ENCODE peak calls at places on chromosomes 1 and 21, in ten cellular contexts. One of them, this sample, is unnamed.

GRCh38 chr1:22412932-22413727 is 38.5 kb upstream of the ZBTB40 start:
- DNase-seq in colonic mucosa: no peak
- DNase-seq in A549: peak
- DNase-seq in right cardiac atrium: no peak
- DNase-seq in CD8-positive, alpha-beta T cell: no peak
- DNase-seq in heart right ventricle: no peak
- DNase-seq in HL-60: no peak
- DNase-seq in lower leg skin: no peak
- DNase-seq in fibroblast of pulmonary artery: no peak
- DNase-seq in neural progenitor cell: no peak
- DNase-seq in this sample: peak

GRCh38 chr1:62481681-62482080 is 44.8 kb downstream of the USP1 start:
- DNase-seq in right cardiac atrium: no peak
- DNase-seq in heart right ventricle: no peak
- DNase-seq in colonic mucosa: no peak
- DNase-seq in HL-60: no peak
- DNase-seq in A549: no peak
- DNase-seq in neural progenitor cell: no peak
- DNase-seq in CD8-positive, alpha-beta T cell: no peak
- DNase-seq in fibroblast of pulmonary artery: no peak
- DNase-seq in lower leg skin: no peak
- DNase-seq in this sample: no peak

GRCh38 chr1:26038477-26038876 is 7.4 kb downstream of the SLC30A2 start:
- DNase-seq in heart right ventricle: no peak
- DNase-seq in neural progenitor cell: no peak
- DNase-seq in CD8-positive, alpha-beta T cell: no peak
- DNase-seq in A549: no peak
- DNase-seq in lower leg skin: no peak
- DNase-seq in right cardiac atrium: no peak
- DNase-seq in colonic mucosa: no peak
- DNase-seq in fibroblast of pulmonary artery: no peak
- DNase-seq in HL-60: no peak
- DNase-seq in this sample: no peak

GRCh38 chr1:75423616-75424015 is 187.3 kb downstream of the SLC44A5 start:
- DNase-seq in lower leg skin: no peak
- DNase-seq in colonic mucosa: no peak
- DNase-seq in HL-60: no peak
- DNase-seq in CD8-positive, alpha-beta T cell: no peak
- DNase-seq in heart right ventricle: no peak
- DNase-seq in fibroblast of pulmonary artery: no peak
- DNase-seq in neural progenitor cell: peak
- DNase-seq in right cardiac atrium: no peak
- DNase-seq in A549: no peak
- DNase-seq in this sample: no peak

GRCh38 chr1:234433563-234434285 is 45.3 kb downstream of the TARBP1 start:
- DNase-seq in neural progenitor cell: no peak
- DNase-seq in fibroblast of pulmonary artery: peak
- DNase-seq in A549: no peak
- DNase-seq in HL-60: no peak
- DNase-seq in heart right ventricle: no peak
- DNase-seq in colonic mucosa: no peak
- DNase-seq in right cardiac atrium: no peak
- DNase-seq in lower leg skin: no peak
- DNase-seq in CD8-positive, alpha-beta T cell: no peak
- DNase-seq in this sample: no peak

GRCh38 chr1:114082047-114082630 is 71.5 kb downstream of the SYT6 start:
- DNase-seq in fibroblast of pulmonary artery: no peak
- DNase-seq in right cardiac atrium: no peak
- DNase-seq in HL-60: no peak
- DNase-seq in neural progenitor cell: no peak
- DNase-seq in CD8-positive, alpha-beta T cell: no peak
- DNase-seq in heart right ventricle: no peak
- DNase-seq in colonic mucosa: no peak
- DNase-seq in A549: no peak
- DNase-seq in lower leg skin: peak
- DNase-seq in this sample: no peak

GRCh38 chr1:94543893-94544635 is 2.5 kb upstream of the F3 start:
- DNase-seq in neural progenitor cell: no peak
- DNase-seq in CD8-positive, alpha-beta T cell: no peak
- DNase-seq in colonic mucosa: no peak
- DNase-seq in HL-60: no peak
- DNase-seq in lower leg skin: no peak
- DNase-seq in right cardiac atrium: no peak
- DNase-seq in fibroblast of pulmonary artery: peak
- DNase-seq in heart right ventricle: no peak
- DNase-seq in A549: no peak
- DNase-seq in this sample: no peak

GRCh38 chr21:40902299-40902698 is 55.3 kb upstream of the DSCAM start:
- DNase-seq in CD8-positive, alpha-beta T cell: no peak
- DNase-seq in neural progenitor cell: no peak
- DNase-seq in heart right ventricle: no peak
- DNase-seq in right cardiac atrium: no peak
- DNase-seq in HL-60: no peak
- DNase-seq in fibroblast of pulmonary artery: no peak
- DNase-seq in colonic mucosa: no peak
- DNase-seq in A549: no peak
- DNase-seq in lower leg skin: no peak
- DNase-seq in this sample: peak

GRCh38 chr1:116770625-116771024 is 16.4 kb downstream of the CD2 start:
- DNase-seq in A549: no peak
- DNase-seq in neural progenitor cell: no peak
- DNase-seq in heart right ventricle: no peak
- DNase-seq in fibroblast of pulmonary artery: no peak
- DNase-seq in right cardiac atrium: no peak
- DNase-seq in colonic mucosa: no peak
- DNase-seq in lower leg skin: no peak
- DNase-seq in HL-60: no peak
- DNase-seq in CD8-positive, alpha-beta T cell: no peak
- DNase-seq in this sample: no peak

GRCh38 chr1:20753589-20753988 is 21.1 kb upstream of the SH2D5 start:
- DNase-seq in lower leg skin: no peak
- DNase-seq in CD8-positive, alpha-beta T cell: no peak
- DNase-seq in right cardiac atrium: no peak
- DNase-seq in colonic mucosa: no peak
- DNase-seq in HL-60: no peak
- DNase-seq in heart right ventricle: no peak
- DNase-seq in fibroblast of pulmonary artery: no peak
- DNase-seq in A549: no peak
- DNase-seq in neural progenitor cell: no peak
- DNase-seq in this sample: no peak

GRCh38 chr1:6414443-6414844 is 5.3 kb downstream of the HES2 start:
- DNase-seq in HL-60: no peak
- DNase-seq in heart right ventricle: no peak
- DNase-seq in colonic mucosa: peak
- DNase-seq in lower leg skin: no peak
- DNase-seq in right cardiac atrium: no peak
- DNase-seq in fibroblast of pulmonary artery: peak
- DNase-seq in CD8-positive, alpha-beta T cell: no peak
- DNase-seq in A549: peak
- DNase-seq in neural progenitor cell: peak
- DNase-seq in this sample: no peak

GRCh38 chr1:228172591-228173527 is 7.3 kb downstream of the IBA57 start:
- DNase-seq in lower leg skin: no peak
- DNase-seq in neural progenitor cell: no peak
- DNase-seq in CD8-positive, alpha-beta T cell: no peak
- DNase-seq in heart right ventricle: no peak
- DNase-seq in colonic mucosa: no peak
- DNase-seq in right cardiac atrium: no peak
- DNase-seq in HL-60: no peak
- DNase-seq in A549: no peak
- DNase-seq in fibroblast of pulmonary artery: no peak
- DNase-seq in this sample: no peak

GRCh38 chr1:228176461-228177182 is 11.0 kb downstream of the IBA57 start:
- DNase-seq in right cardiac atrium: no peak
- DNase-seq in HL-60: no peak
- DNase-seq in lower leg skin: no peak
- DNase-seq in neural progenitor cell: no peak
- DNase-seq in heart right ventricle: peak
- DNase-seq in fibroblast of pulmonary artery: no peak
- DNase-seq in CD8-positive, alpha-beta T cell: no peak
- DNase-seq in colonic mucosa: no peak
- DNase-seq in A549: no peak
- DNase-seq in this sample: no peak

GRCh38 chr1:228176024-228176395 is 10.4 kb downstream of the IBA57 start:
- DNase-seq in colonic mucosa: no peak
- DNase-seq in CD8-positive, alpha-beta T cell: no peak
- DNase-seq in fibroblast of pulmonary artery: no peak
- DNase-seq in heart right ventricle: no peak
- DNase-seq in HL-60: no peak
- DNase-seq in lower leg skin: no peak
- DNase-seq in neural progenitor cell: no peak
- DNase-seq in right cardiac atrium: no peak
- DNase-seq in A549: no peak
- DNase-seq in this sample: no peak

GRCh38 chr1:228175316-228176023 is 9.9 kb downstream of the IBA57 start:
- DNase-seq in HL-60: no peak
- DNase-seq in A549: no peak
- DNase-seq in neural progenitor cell: no peak
- DNase-seq in colonic mucosa: no peak
- DNase-seq in CD8-positive, alpha-beta T cell: no peak
- DNase-seq in fibroblast of pulmonary artery: no peak
- DNase-seq in heart right ventricle: no peak
- DNase-seq in right cardiac atrium: no peak
- DNase-seq in lower leg skin: no peak
- DNase-seq in this sample: no peak

GRCh38 chr1:228174482-228175315 is 9.1 kb downstream of the IBA57 start:
- DNase-seq in CD8-positive, alpha-beta T cell: no peak
- DNase-seq in fibroblast of pulmonary artery: no peak
- DNase-seq in A549: peak
- DNase-seq in colonic mucosa: no peak
- DNase-seq in heart right ventricle: no peak
- DNase-seq in HL-60: no peak
- DNase-seq in neural progenitor cell: peak
- DNase-seq in right cardiac atrium: no peak
- DNase-seq in lower leg skin: peak
- DNase-seq in this sample: no peak
- H3K4me3 ChIP-seq in CD8-positive, alpha-beta T cell: no peak
- H3K4me3 ChIP-seq in fibroblast of pulmonary artery: no peak
- H3K4me3 ChIP-seq in A549: no peak
- H3K4me3 ChIP-seq in colonic mucosa: peak
- H3K4me3 ChIP-seq in heart right ventricle: no peak
- H3K4me3 ChIP-seq in HL-60: no peak
- H3K4me3 ChIP-seq in neural progenitor cell: no peak
- H3K4me3 ChIP-seq in right cardiac atrium: no peak
- H3K4me3 ChIP-seq in lower leg skin: no peak
- H3K4me3 ChIP-seq in this sample: no peak

DNA sequence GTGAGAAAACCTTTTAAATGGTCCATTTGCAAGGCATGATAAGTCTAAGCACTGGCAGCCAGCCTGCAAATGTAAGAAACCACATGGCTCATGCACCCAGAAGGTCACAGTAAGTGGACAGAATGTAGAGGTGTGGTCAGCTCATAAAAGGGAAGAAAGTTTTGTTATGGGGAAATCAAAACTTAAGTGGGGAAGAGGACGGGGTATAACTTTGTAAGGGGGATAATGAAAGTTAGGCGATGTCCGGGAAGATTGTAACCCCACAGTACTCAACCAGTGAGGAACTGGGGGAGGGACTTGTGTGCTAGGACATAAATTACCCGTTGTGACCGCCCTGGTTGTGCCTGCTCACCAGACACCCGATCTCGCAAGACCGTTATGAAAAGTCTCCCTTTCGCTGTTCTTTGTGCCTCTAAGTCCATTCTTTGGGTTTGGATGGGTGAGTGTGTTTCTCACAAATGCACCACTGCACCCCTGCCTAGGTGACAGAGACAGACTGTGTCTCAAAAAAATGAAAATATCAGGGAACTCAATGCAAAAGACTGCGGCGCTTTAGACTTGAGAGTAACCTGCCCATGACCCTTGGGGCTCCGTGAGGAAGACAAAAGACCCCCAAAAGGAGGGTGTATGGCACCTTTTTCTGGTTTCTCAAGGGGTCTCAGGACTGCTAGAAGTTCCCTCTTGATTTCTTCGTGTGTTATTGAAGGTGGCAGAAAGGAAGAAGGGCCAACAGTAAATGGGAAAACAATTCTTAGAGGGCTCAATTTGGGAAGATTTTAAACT is 28.6 kb upstream of the ZNF496 start:
- DNase-seq in A549: no peak
- DNase-seq in right cardiac atrium: peak
- DNase-seq in neural progenitor cell: no peak
- DNase-seq in colonic mucosa: peak
- DNase-seq in CD8-positive, alpha-beta T cell: no peak
- DNase-seq in fibroblast of pulmonary artery: no peak
- DNase-seq in lower leg skin: no peak
- DNase-seq in HL-60: peak
- DNase-seq in heart right ventricle: no peak
- DNase-seq in this sample: no peak
- H3K4me3 ChIP-seq in A549: no peak
- H3K4me3 ChIP-seq in right cardiac atrium: no peak
- H3K4me3 ChIP-seq in neural progenitor cell: no peak
- H3K4me3 ChIP-seq in colonic mucosa: no peak
- H3K4me3 ChIP-seq in CD8-positive, alpha-beta T cell: no peak
- H3K4me3 ChIP-seq in fibroblast of pulmonary artery: no peak
- H3K4me3 ChIP-seq in lower leg skin: no peak
- H3K4me3 ChIP-seq in HL-60: no peak
- H3K4me3 ChIP-seq in heart right ventricle: no peak
- H3K4me3 ChIP-seq in this sample: no peak

DNA sequence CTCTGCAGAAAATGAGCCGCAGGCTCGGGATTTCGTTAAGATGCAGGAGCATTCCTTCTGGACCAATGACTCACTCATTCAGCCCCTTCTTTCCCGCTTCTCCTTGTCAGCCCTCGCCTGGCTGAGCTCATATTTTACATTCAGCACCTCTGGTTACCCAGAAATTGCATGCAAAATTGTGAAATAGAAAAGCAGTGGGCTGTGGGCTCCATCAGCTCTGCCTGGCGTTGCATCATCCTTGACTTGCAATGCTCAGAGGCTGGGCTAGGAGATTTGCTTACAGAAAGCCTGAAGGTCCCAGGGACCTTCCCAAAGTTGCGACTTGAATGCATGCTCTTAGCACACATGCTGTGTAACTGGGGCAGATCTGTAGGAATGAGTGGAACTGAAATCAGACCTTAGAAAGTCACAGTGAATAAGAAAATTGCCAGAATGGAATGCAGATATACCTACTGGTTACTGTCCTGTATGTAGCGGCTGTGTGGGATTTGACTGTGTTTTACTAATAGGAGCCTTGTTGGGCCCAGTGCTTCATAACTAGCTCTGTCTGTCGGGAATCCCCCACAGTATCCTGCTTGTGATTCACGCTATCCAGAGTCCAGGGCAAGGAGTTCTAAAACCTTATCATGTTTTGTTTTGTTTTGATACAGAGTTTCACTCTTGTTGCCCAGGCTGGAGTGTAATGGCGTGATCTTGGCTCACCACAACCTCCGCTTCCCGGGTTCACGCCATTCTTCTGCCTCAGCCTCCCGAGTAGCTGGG is 444.8 kb downstream of the KIF26B start:
- DNase-seq in heart right ventricle: peak
- DNase-seq in colonic mucosa: no peak
- DNase-seq in fibroblast of pulmonary artery: peak
- DNase-seq in neural progenitor cell: no peak
- DNase-seq in A549: no peak
- DNase-seq in lower leg skin: peak
- DNase-seq in CD8-positive, alpha-beta T cell: no peak
- DNase-seq in HL-60: peak
- DNase-seq in right cardiac atrium: peak
- DNase-seq in this sample: no peak
- H3K4me3 ChIP-seq in heart right ventricle: peak
- H3K4me3 ChIP-seq in colonic mucosa: no peak
- H3K4me3 ChIP-seq in fibroblast of pulmonary artery: no peak
- H3K4me3 ChIP-seq in neural progenitor cell: no peak
- H3K4me3 ChIP-seq in A549: no peak
- H3K4me3 ChIP-seq in lower leg skin: no peak
- H3K4me3 ChIP-seq in CD8-positive, alpha-beta T cell: no peak
- H3K4me3 ChIP-seq in HL-60: no peak
- H3K4me3 ChIP-seq in right cardiac atrium: no peak
- H3K4me3 ChIP-seq in this sample: no peak

GRCh38 chr1:227315500-227316346 is 2.6 kb downstream of the CDC42BPA start:
- DNase-seq in fibroblast of pulmonary artery: peak
- DNase-seq in lower leg skin: no peak
- DNase-seq in colonic mucosa: peak
- DNase-seq in HL-60: no peak
- DNase-seq in heart right ventricle: no peak
- DNase-seq in A549: peak
- DNase-seq in CD8-positive, alpha-beta T cell: no peak
- DNase-seq in right cardiac atrium: no peak
- DNase-seq in neural progenitor cell: peak
- DNase-seq in this sample: no peak
- H3K4me3 ChIP-seq in fibroblast of pulmonary artery: peak
- H3K4me3 ChIP-seq in lower leg skin: no peak
- H3K4me3 ChIP-seq in colonic mucosa: peak
- H3K4me3 ChIP-seq in HL-60: no peak
- H3K4me3 ChIP-seq in heart right ventricle: peak
- H3K4me3 ChIP-seq in A549: peak
- H3K4me3 ChIP-seq in CD8-positive, alpha-beta T cell: no peak
- H3K4me3 ChIP-seq in right cardiac atrium: peak
- H3K4me3 ChIP-seq in neural progenitor cell: peak
- H3K4me3 ChIP-seq in this sample: no peak